ENCODE peak calls at places on chromosomes 13 and 19, in eight cellular contexts. S is uterus, Z is endothelial cell, X is ascending aorta, H is kidney epithelial cell, N is psoas muscle, E is PC-3, Y is choroid plexus epithelial cell. R is an unnamed sample.

GRCh38 chr19:12840091-12841079 is 2.1 kb downstream of the MAST1 start:
- DNase-seq in H (no peak), Z (peak), E (peak), S (peak), Y (peak), N (peak), X (no peak), R (no peak)

GRCh38 chr19:54162241-54162805 is 2.8 kb upstream of the LENG1 start:
- DNase-seq in N (peak), H (no peak), X (peak), E (peak), S (peak), Z (peak), Y (peak), R (no peak)

GRCh38 chr13:57653229-57653994 is 21.9 kb downstream of the PCDH17 start:
- DNase-seq in Z (no peak), H (no peak), E (no peak), N (no peak), Y (no peak), S (no peak), X (no peak), R (no peak)

GRCh38 chr19:18173572-18174294 is at the start of gene IFI30:
- DNase-seq in S (peak), Y (peak), E (peak), H (no peak), X (peak), Z (no peak), N (peak), R (no peak)

GRCh38 chr19:54439174-54439851 is 9.7 kb upstream of the LENG8 start:
- DNase-seq in E (peak), Y (peak), N (no peak), X (no peak), H (no peak), Z (peak), S (no peak), R (no peak)

GRCh38 chr13:76887070-76887563 is 912 bp upstream of the KCTD12 start:
- DNase-seq in Y (no peak), H (no peak), Z (peak), E (no peak), S (peak), N (no peak), X (no peak), R (no peak)

GRCh38 chr13:75841905-75842304 is 205.8 kb downstream of the LMO7 start:
- DNase-seq in E (no peak), H (no peak), X (no peak), Y (no peak), Z (no peak), S (no peak), N (no peak), R (no peak)

GRCh38 chr19:40139533-40140287 is 49.0 kb upstream of the ZNF780A start:
- DNase-seq in H (no peak), Z (no peak), E (peak), S (no peak), X (no peak), Y (peak), N (no peak), R (peak)

GRCh38 chr13:100059827-100060226 is 29.1 kb upstream of the PCCA start:
- DNase-seq in S (no peak), N (no peak), E (no peak), H (no peak), Y (no peak), X (no peak), Z (no peak), R (no peak)

GRCh38 chr13:110380359-110381028 is 73.4 kb downstream of the COL4A2 start:
- DNase-seq in X (no peak), N (no peak), S (no peak), E (peak), Y (peak), Z (no peak), H (no peak), R (no peak)

GRCh38 chr13:58712191-58712590 is 1080.6 kb downstream of the PCDH17 start:
- DNase-seq in X (no peak), E (no peak), N (no peak), S (no peak), H (no peak), Z (no peak), Y (no peak), R (no peak)

GRCh38 chr13:105341758-105342157 is 1193.7 kb downstream of the EFNB2 start:
- DNase-seq in Y (no peak), H (no peak), E (no peak), N (no peak), X (no peak), Z (no peak), S (no peak), R (no peak)

GRCh38 chr19:31064486-31064885 is 284.8 kb downstream of the TSHZ3 start:
- DNase-seq in N (no peak), E (no peak), H (peak), S (no peak), X (no peak), Y (no peak), Z (no peak), R (no peak)

GRCh38 chr13:59750860-59751259 is 412.9 kb downstream of the DIAPH3 start:
- DNase-seq in X (no peak), E (no peak), N (no peak), Z (peak), S (no peak), H (peak), Y (peak), R (peak)

GRCh38 chr19:43699506-43700367 is 16.1 kb upstream of the IRGC start:
- DNase-seq in S (peak), Y (peak), Z (peak), X (no peak), H (no peak), N (peak), E (no peak), R (no peak)

GRCh38 chr19:41691268-41691970 is 3.3 kb upstream of the CEACAM7 start:
- DNase-seq in H (no peak), N (no peak), S (no peak), X (no peak), Z (peak), E (peak), Y (peak), R (no peak)

GRCh38 chr13:97367427-97367826 is 66.5 kb upstream of the RAP2A start:
- DNase-seq in N (no peak), Z (no peak), E (no peak), S (peak), Y (peak), X (no peak), H (peak), R (peak)

GRCh38 chr13:106028916-106029315 is 506.5 kb downstream of the EFNB2 start:
- DNase-seq in N (no peak), X (no peak), E (no peak), Y (no peak), H (peak), Z (no peak), S (no peak), R (no peak)

GRCh38 chr13:41001695-41002094 is 17.4 kb downstream of the ELF1 start:
- DNase-seq in N (no peak), S (no peak), E (no peak), H (no peak), Y (no peak), X (no peak), Z (no peak), R (no peak)

GRCh38 chr19:4795400-4795799 is 3.9 kb downstream of the FEM1A start:
- DNase-seq in E (peak), H (no peak), N (peak), Y (no peak), S (no peak), Z (no peak), X (no peak), R (no peak)

GRCh38 chr13:50844181-50844875 is 836 bp upstream of the DLEU7 start:
- DNase-seq in N (no peak), S (no peak), H (no peak), Z (no peak), X (no peak), E (no peak), Y (no peak), R (no peak)

GRCh38 chr19:29878973-29879654 is 62.9 kb upstream of the URI1 start:
- DNase-seq in S (no peak), X (no peak), Z (no peak), E (peak), Y (peak), H (no peak), N (peak), R (peak)

GRCh38 chr13:112102243-112102642 is 35.3 kb downstream of the SOX1 start:
- DNase-seq in S (no peak), Z (no peak), N (no peak), E (peak), H (no peak), Y (no peak), X (no peak), R (no peak)

GRCh38 chr19:56085571-56086275 is 35.4 kb downstream of the ZNF787 start:
- DNase-seq in Y (no peak), S (no peak), N (no peak), E (no peak), H (no peak), X (no peak), Z (no peak), R (no peak)

GRCh38 chr19:33506498-33506897 is 15.1 kb downstream of the PEPD start:
- DNase-seq in S (no peak), H (no peak), N (peak), Z (no peak), E (no peak), Y (no peak), X (no peak), R (no peak)

GRCh38 chr19:33796164-33797100 is at the start of gene KCTD15:
- DNase-seq in S (peak), E (peak), H (no peak), Y (peak), N (peak), Z (peak), X (no peak), R (no peak)

GRCh38 chr13:98204546-98204945 is 27.5 kb upstream of the RNF113B start:
- DNase-seq in S (no peak), Y (no peak), X (no peak), H (no peak), N (no peak), Z (no peak), E (no peak), R (no peak)

GRCh38 chr19:19451429-19452240 is 46.2 kb downstream of the GATAD2A start:
- DNase-seq in E (no peak), H (no peak), N (no peak), S (no peak), Y (no peak), Z (no peak), X (no peak), R (no peak)

GRCh38 chr19:55088543-55089265 is 13.0 kb downstream of the EPS8L1 start:
- DNase-seq in N (peak), E (peak), H (no peak), S (peak), X (no peak), Y (peak), Z (peak), R (no peak)

GRCh38 chr13:36981156-36981743 is 17.9 kb downstream of the ALG5 start:
- DNase-seq in Z (no peak), E (peak), N (no peak), X (no peak), H (no peak), S (no peak), Y (peak), R (no peak)
- TF ChIP-seq CTCF in Z (peak), E (peak), N (peak), X (peak), H (peak), S (peak), Y (peak), R (peak)

DNA sequence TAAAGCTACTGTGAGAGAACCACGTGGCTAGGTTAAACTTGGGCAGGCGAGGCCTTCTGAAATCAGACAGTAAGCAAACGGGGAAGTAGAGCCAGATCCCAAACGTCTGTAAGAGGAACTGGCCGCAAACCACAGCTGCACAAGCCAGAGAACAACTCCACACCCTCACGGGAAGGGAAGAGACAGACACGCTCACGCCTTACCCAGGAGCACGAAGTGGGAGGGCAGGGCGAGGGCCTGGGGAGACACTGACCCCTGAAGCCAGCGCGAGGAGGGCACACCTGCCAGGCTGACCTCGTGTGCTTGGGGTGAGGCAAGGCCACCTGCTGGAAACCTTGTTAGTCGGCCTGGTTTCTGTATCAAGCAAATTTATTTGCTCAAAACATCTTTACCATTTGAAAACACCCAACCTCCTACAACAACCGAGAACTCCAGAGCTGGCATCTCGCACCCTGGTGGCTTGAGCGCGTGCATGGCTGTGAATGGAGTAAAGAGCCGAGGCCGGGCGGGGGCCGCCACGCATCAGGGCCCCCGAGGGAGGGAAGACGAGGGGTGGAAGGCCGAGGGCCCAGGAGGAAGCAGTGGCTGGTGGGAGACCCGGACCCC is 7.3 kb downstream of the POLR2E start:
- DNase-seq in E (no peak), N (peak), S (no peak), Y (no peak), H (no peak), X (peak), Z (no peak), R (no peak)
- TF ChIP-seq CTCF in E (no peak), N (no peak), S (no peak), Y (no peak), H (no peak), X (no peak), Z (no peak), R (no peak)

GRCh38 chr13:114043421-114044053 is 69.7 kb upstream of the C13orf46 start:
- DNase-seq in X (peak), H (no peak), N (peak), Y (peak), E (no peak), Z (peak), S (peak), R (no peak)
- TF ChIP-seq CTCF in X (peak), H (no peak), N (peak), Y (peak), E (no peak), Z (no peak), S (no peak), R (peak)

GRCh38 chr19:52943134-52943883 is 19.4 kb downstream of the ZNF816 start:
- DNase-seq in S (no peak), Y (no peak), Z (no peak), H (no peak), X (no peak), E (no peak), N (no peak), R (no peak)

GRCh38 chr19:52943884-52944643 is 18.6 kb downstream of the ZNF816 start:
- DNase-seq in H (no peak), Z (no peak), X (no peak), N (no peak), Y (no peak), E (peak), S (no peak), R (no peak)

GRCh38 chr19:52941941-52942370 is 18.7 kb upstream of the ZNF888 start:
- DNase-seq in E (peak), Z (no peak), H (no peak), S (peak), X (no peak), N (peak), Y (peak), R (no peak)

GRCh38 chr19:52945652-52946321 is 16.9 kb downstream of the ZNF816 start:
- DNase-seq in S (no peak), Z (no peak), E (no peak), N (no peak), H (no peak), Y (no peak), X (no peak), R (no peak)

DNA sequence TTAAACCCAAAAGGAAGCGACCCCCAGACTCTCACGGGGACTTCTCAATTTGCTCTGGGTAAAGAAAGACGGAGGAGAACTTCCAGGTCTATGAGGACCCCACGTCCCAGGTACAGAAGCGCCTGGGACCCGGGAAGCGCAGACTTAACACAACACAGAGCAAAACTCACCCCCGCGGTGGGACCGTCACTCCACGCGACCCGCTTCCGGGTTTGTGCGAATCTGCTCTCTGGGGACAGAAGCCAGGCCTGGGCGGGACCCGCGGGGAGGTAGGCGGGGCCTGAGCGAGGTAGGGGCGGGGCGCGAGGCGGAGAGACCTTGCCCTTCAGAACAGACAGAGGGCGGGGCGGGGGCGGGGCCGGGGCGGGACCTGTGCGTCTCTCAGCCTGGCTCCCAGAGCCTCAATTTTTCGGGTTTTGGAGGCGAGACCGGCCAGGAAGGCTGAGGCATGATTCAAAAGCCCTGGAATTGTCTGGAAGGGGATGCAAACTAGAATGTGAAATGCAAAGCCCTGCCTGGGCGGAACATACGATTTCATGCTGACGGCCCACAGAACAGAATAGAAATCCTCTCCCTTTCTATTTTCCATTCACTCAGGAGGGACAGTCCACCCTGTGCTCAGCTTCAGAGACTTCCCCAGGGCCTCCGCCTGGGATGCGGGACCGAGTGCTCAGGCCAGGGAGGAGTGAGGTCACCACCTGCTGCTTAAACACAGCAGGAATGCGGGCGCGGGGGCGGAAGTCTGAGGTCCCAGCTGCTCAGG is 19.3 kb upstream of the ZNF888 start:
- DNase-seq in S (peak), X (peak), Z (peak), E (peak), H (no peak), N (peak), Y (peak), R (no peak)
- TF ChIP-seq CTCF in S (no peak), X (no peak), Z (no peak), E (no peak), H (no peak), N (no peak), Y (no peak), R (no peak)

DNA sequence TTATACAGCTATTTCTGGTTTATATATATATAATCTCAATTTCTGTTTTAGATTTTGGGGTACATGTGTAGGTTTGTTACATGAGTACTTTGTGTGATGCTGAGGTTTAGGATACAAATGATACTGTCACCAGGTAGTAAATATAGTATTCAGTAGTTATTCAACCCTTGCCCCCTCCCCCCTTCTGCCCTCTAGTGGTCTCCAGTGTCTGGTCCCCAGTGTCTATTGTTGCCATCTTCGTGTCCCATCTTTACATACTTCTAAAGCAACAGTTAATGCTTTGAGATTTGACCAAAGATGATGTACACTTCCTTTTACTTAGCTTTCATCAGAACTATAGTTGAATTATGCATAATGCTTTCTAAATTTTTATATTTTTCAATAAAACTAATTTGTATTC is 1623.4 kb upstream of the PRR20A start:
- DNase-seq in Y (no peak), N (no peak), Z (peak), X (no peak), H (no peak), S (no peak), E (no peak), R (no peak)
- TF ChIP-seq CTCF in Y (no peak), N (no peak), Z (peak), X (no peak), H (peak), S (no peak), E (peak), R (no peak)

GRCh38 chr19:51511353-51511752 is 9.8 kb upstream of the SIGLEC12 start:
- DNase-seq in N (no peak), H (no peak), E (peak), S (no peak), Y (peak), Z (peak), X (no peak), R (no peak)
- TF ChIP-seq CTCF in N (no peak), H (peak), E (peak), S (no peak), Y (peak), Z (peak), X (no peak), R (peak)

DNA sequence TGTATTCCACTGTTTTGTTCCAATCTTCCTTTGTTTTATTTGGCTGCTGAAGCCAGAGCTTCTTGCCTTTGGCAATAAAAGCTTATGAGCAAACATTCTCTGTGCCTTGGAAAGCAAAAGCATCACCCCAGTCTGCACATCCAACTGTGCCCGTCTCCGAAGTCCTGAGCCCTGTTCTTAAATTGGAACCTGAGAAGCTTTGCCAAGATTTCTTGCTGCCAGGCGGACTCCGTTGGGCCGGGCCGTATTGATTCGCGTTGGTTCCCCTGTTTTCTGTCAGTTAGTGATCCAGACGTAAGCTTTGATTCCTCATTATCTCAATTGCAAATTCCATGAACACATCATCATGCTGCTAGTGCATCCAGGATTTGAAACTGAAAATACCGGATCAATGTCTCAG is 793.0 kb downstream of the OLFM4 start:
- DNase-seq in S (no peak), E (peak), Z (no peak), X (no peak), N (no peak), Y (no peak), H (no peak), R (no peak)
- TF ChIP-seq CTCF in S (no peak), E (no peak), Z (no peak), X (no peak), N (no peak), Y (no peak), H (no peak), R (no peak)

DNA sequence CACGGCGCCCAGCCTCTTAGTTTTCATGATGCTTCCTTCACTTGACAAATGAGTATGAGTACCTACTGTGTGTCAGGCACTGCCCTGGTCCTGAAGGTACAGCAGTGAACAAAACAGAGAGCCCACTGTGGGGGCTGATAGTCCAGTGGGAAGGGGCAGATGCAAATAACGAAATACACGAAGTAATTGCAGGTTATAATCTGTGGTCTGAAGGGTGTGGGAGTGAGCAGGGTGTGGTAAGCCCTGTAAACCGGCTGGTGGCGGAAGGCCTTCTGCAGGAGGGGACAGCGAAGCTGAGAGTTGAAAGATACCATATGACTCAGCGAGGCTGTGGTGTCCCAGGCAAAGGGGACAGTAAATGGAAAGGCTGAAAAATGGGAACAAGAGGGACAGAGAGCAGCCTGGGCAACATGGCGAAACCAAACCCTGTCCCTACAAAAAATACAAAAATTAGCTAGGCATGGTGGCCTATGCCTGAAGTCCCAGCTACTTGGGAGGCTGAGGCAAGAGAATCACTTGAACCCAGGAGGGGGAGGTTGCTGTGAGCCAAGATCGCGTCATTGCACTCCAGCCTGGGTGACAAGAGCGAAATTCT is 60.5 kb downstream of the MAP4K1 start:
- DNase-seq in N (peak), Z (no peak), H (no peak), E (peak), Y (no peak), S (no peak), X (no peak), R (no peak)
- TF ChIP-seq CTCF in N (no peak), Z (no peak), H (no peak), E (no peak), Y (no peak), S (no peak), X (no peak), R (no peak)

R was measured in AG09309.